ENCODE peak calls at places on chromosome 22, in four cellular contexts. Z is sciatic nerve, J is fibroblast of mammary gland, V is mesenteric fat pad. S is an unnamed sample.

GRCh38 chr22:40021401-40022000 is 26.7 kb downstream of the FAM83F start:
- DNase-seq in Z (no peak), J (no peak), V (no peak), S (no peak)

GRCh38 chr22:46078241-46079092 is 71.9 kb upstream of the PPARA start:
- DNase-seq in Z (peak; percentile 79), J (peak; percentile 77), V (peak; percentile 90), S (no peak)

GRCh38 chr22:48955351-48956311 is 872.0 kb downstream of the BRD1 start:
- DNase-seq in Z (peak; percentile 51), J (no peak), V (peak; percentile 84), S (no peak)

GRCh38 chr22:30636226-30637077 is 871 bp downstream of the SLC35E4 start:
- DNase-seq in Z (no peak), J (peak; percentile 11), V (no peak), S (peak; percentile 55)

GRCh38 chr22:44573451-44573850 is 75.4 kb upstream of the RTL6 start:
- DNase-seq in Z (peak; percentile 18), J (no peak), V (peak; percentile 67), S (no peak)

GRCh38 chr22:20211997-20212753 is 55.9 kb downstream of the RTN4R start:
- DNase-seq in Z (peak; percentile 81), J (peak; percentile 55), V (no peak), S (peak; percentile 78)

GRCh38 chr22:37999236-37999635 is 14.9 kb upstream of the SOX10 start:
- DNase-seq in Z (no peak), J (no peak), V (no peak), S (no peak)

GRCh38 chr22:23673826-23674690 is 16.8 kb upstream of the RGL4 start:
- DNase-seq in Z (no peak), J (no peak), V (no peak), S (no peak)

GRCh38 chr22:36541831-36542391 is 12.9 kb upstream of the EIF3D start:
- DNase-seq in Z (no peak), J (peak; percentile 94), V (no peak), S (no peak)

GRCh38 chr22:37564111-37564711 is 3.9 kb downstream of the CDC42EP1 start:
- DNase-seq in Z (no peak), J (peak; percentile 35), V (no peak), S (peak; percentile 28)

GRCh38 chr22:17199131-17199731 is 20.0 kb downstream of the ADA2 start:
- DNase-seq in Z (peak; percentile 70), J (peak; percentile 87), V (no peak), S (no peak)

GRCh38 chr22:49780992-49781782 is 46.5 kb downstream of the BRD1 start:
- DNase-seq in Z (no peak), J (no peak), V (no peak), S (no peak)

GRCh38 chr22:38097557-38098409 is 12.7 kb downstream of the BAIAP2L2 start:
- DNase-seq in Z (peak; percentile 54), J (peak; percentile 19), V (no peak), S (no peak)

GRCh38 chr22:49699928-49700498 is 127.7 kb downstream of the BRD1 start:
- DNase-seq in Z (peak; percentile 35), J (no peak), V (peak; percentile 18), S (no peak)

GRCh38 chr22:27780161-27780575 is 21.4 kb downstream of the MN1 start:
- DNase-seq in Z (no peak), J (no peak), V (no peak), S (no peak)

GRCh38 chr22:50045211-50046018 is 12.7 kb downstream of the TTLL8 start:
- DNase-seq in Z (no peak), J (no peak), V (peak; percentile 82), S (no peak)

GRCh38 chr22:30129636-30130035 is 49.4 kb downstream of the HORMAD2 start:
- DNase-seq in Z (no peak), J (no peak), V (no peak), S (no peak)

GRCh38 chr22:49011379-49011768 is 816.3 kb downstream of the BRD1 start:
- DNase-seq in Z (peak; percentile 23), J (no peak), V (peak; percentile 57), S (no peak)

GRCh38 chr22:39559456-39560105 is 11.0 kb upstream of the CACNA1I start:
- DNase-seq in Z (no peak), J (no peak), V (no peak), S (no peak)

GRCh38 chr22:23878219-23878618 is 16.0 kb upstream of the MIF start:
- DNase-seq in Z (no peak), J (no peak), V (no peak), S (no peak)

GRCh38 chr22:30308518-30309230 is 18.1 kb downstream of the TBC1D10A start:
- DNase-seq in Z (no peak), J (peak; percentile 79), V (no peak), S (no peak)

GRCh38 chr22:47090591-47091240 is 328.3 kb downstream of the TBC1D22A start:
- DNase-seq in Z (peak; percentile 61), J (peak; percentile 38), V (peak; percentile 59), S (no peak)

S was measured in frontal cortex.